ENCODE peak calls at places on chromosomes 4 and X, in six cellular contexts. X is cardiac muscle cell, H is cardiac fibroblast, Y is PC-3, C is psoas muscle, M is heart right ventricle. Q is an unnamed sample.

GRCh38 chrX:102185967-102186720 is 29.0 kb upstream of the TCP11X1 start:
- DNase-seq in M (no peak), C (no peak), Y (no peak), X (no peak), H (no peak), Q (no peak)

GRCh38 chr4:74117024-74117534 is 18.1 kb upstream of the CXCL2 start:
- DNase-seq in C (peak), X (no peak), M (no peak), H (peak), Y (peak), Q (peak)

GRCh38 chr4:138977525-138977924 is 38.1 kb upstream of the NOCT start:
- DNase-seq in C (no peak), X (no peak), Y (no peak), M (no peak), H (no peak), Q (no peak)

GRCh38 chrX:134999469-134999868 is 8.7 kb downstream of the SMIM10 start:
- DNase-seq in Y (peak), H (peak), X (peak), C (no peak), M (no peak), Q (peak)

GRCh38 chr4:86043755-86044592 is 315.9 kb downstream of the MAPK10 start:
- DNase-seq in C (no peak), X (peak), Y (peak), M (no peak), H (peak), Q (peak)

GRCh38 chrX:132490086-132490419 is 1.2 kb upstream of the MBNL3 start:
- DNase-seq in H (no peak), C (no peak), M (no peak), Y (peak), X (no peak), Q (no peak)

GRCh38 chr4:143768007-143768591 is 67.6 kb upstream of the FREM3 start:
- DNase-seq in X (no peak), M (no peak), C (no peak), H (peak), Y (peak), Q (peak)

GRCh38 chr4:145552181-145552822 is 66.9 kb upstream of the MMAA start:
- DNase-seq in X (no peak), C (no peak), M (no peak), Y (no peak), H (no peak), Q (no peak)

GRCh38 chrX:112368371-112368770 is 285.8 kb upstream of the TRPC5 start:
- DNase-seq in C (no peak), H (no peak), X (no peak), M (no peak), Y (no peak), Q (no peak)

GRCh38 chr4:48596336-48596735 is 106.3 kb downstream of the ZAR1 start:
- DNase-seq in X (no peak), M (no peak), H (no peak), C (no peak), Y (no peak), Q (no peak)

GRCh38 chr4:83013931-83014330 is 3.3 kb upstream of the LIN54 start:
- DNase-seq in Y (no peak), M (no peak), H (no peak), C (no peak), X (no peak), Q (no peak)

DNA sequence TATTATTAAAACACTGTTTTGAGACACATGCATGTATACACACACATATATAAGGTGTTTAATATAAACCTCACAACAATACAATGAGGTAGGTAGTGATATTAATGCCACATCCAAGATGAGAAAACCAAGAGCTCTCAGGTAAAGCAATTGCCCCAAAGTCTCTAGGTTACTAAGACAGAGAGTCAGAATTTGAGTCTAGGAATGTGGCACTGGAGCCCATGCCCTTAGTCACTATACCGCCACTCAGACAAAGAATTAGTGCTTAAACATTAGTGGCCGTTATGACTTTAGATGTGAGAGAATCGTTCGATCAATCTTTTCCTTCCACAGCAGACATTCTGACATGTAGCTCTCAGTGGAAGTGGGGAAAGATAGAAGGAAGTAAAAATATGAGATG is 108.2 kb upstream of the ACSL4 start:
- DNase-seq in X (no peak), C (no peak), Y (no peak), H (no peak), M (no peak), Q (no peak)
- H3K4me3 ChIP-seq in X (no peak), C (no peak), Y (no peak), H (no peak), M (no peak), Q (no peak)

GRCh38 chr4:186554890-186555827 is at the start of gene MTNR1A:
- DNase-seq in X (peak), Y (no peak), C (no peak), H (no peak), M (no peak), Q (no peak)
- H3K4me3 ChIP-seq in X (peak), Y (peak), C (no peak), H (peak), M (peak), Q (peak)

GRCh38 chrX:44997888-44998287 is 124.9 kb downstream of the KDM6A start:
- DNase-seq in C (no peak), X (no peak), M (no peak), H (no peak), Y (no peak), Q (no peak)
- H3K4me3 ChIP-seq in C (no peak), X (no peak), M (no peak), H (no peak), Y (no peak), Q (no peak)

GRCh38 chr4:41029098-41029497 is 185.2 kb downstream of the APBB2 start:
- DNase-seq in C (no peak), X (no peak), H (no peak), M (no peak), Y (no peak), Q (no peak)
- H3K4me3 ChIP-seq in C (no peak), X (no peak), H (no peak), M (no peak), Y (no peak), Q (no peak)

GRCh38 chr4:1113311-1114009 is at the start of gene RNF212:
- DNase-seq in M (peak), X (peak), H (peak), C (peak), Y (no peak), Q (peak)
- H3K4me3 ChIP-seq in M (peak), X (peak), H (peak), C (peak), Y (no peak), Q (peak)

DNA sequence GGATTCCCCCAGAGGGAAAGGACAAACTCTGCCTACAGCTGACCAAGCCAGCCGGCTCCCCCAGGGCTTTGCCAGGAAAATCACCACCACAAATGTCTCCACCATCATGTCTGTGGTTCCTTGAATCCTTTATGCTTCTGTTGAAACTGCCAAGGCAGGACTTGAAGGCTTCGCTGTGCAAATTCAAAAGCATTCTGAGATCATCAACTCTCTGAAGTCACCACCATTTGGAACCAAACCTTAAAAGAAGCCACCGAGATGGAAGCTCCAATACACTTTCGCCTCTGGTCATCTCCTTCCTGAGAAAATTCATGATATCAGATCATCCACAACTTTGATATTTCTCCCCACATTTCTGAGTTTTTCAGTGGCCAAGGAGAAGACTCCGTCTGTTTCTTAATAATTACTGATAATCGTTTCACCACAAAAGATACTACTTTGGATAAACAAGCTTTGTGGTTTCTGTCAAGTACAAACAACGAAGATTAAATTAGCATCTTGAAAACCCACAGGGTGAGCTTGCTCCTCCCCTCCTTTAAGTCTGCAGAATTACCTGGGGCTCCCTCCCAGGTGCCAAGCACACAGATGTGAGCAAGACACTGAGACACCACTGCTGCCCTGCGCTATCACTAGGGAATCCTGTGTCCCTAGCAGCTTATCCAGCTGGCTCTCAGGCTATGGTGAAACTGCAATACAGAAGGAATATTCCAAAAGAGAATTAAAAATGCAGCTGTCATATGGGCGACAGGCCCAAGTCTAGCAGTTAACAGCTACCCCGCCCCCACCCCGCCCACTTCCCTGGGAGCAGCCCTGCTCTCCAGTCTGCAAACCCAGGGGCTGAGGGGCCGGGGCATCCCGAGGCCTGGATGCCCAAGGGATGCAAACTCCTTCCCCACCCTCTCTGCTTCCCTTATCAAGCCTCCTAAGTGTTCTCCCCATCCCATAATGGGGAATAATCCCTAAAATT is 125.0 kb upstream of the TBL1X start:
- DNase-seq in H (no peak), X (no peak), C (peak), Y (no peak), M (peak), Q (no peak)
- H3K4me3 ChIP-seq in H (no peak), X (no peak), C (no peak), Y (no peak), M (no peak), Q (no peak)

DNA sequence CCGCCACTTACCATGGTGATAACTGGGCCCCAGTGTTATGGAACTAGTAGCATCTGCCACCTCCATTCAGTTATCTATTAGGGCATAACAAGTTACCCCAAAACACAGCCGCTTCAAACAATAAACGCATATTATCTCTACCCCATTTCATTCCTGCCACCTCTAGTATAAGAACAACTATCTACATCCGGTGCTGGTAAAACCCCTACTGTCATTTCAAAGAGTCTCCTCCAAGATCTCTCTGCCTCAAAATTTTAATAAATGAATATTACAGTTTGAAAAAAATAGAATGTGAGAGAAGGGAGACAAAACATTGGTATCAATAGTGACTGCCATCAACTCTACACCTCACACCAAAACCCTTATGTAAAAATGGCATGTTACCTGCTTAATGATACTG is 35.5 kb upstream of the RBPJ start:
- DNase-seq in H (no peak), C (no peak), Y (no peak), M (no peak), X (no peak), Q (no peak)
- H3K4me3 ChIP-seq in H (no peak), C (no peak), Y (no peak), M (no peak), X (no peak), Q (no peak)